ENCODE peak calls at places on chromosomes 11 and 22, in nine cellular contexts. C, K, B, P, Q, T, F, I and L are unnamed samples.

GRCh38 chr11:88410636-88411035 is 73.1 kb upstream of the CTSC start:
- DNase-seq in C (no peak), K (no peak), B (no peak), P (no peak), Q (no peak), T (no peak), F (no peak), I (no peak), L (no peak)

GRCh38 chr11:64007160-64007628 is 21.0 kb downstream of the OTUB1 start:
- DNase-seq in C (no peak), K (no peak), B (no peak), P (no peak), Q (no peak), T (no peak), F (peak), I (no peak), L (no peak)

GRCh38 chr11:587978-588380 is 11.7 kb downstream of the PHRF1 start:
- DNase-seq in C (peak), K (peak), B (no peak), P (no peak), Q (peak), T (peak), F (no peak), I (no peak), L (peak)

GRCh38 chr11:22521226-22521625 is 104.4 kb downstream of the FANCF start:
- DNase-seq in C (no peak), K (peak), B (no peak), P (no peak), Q (no peak), T (no peak), F (no peak), I (no peak), L (peak)

GRCh38 chr11:83545911-83546310 is 259.7 kb upstream of the CCDC90B start:
- DNase-seq in C (no peak), K (no peak), B (no peak), P (no peak), Q (no peak), T (no peak), F (no peak), I (no peak), L (no peak)

GRCh38 chr11:86812981-86813380 is 12.6 kb downstream of the PRSS23 start:
- DNase-seq in C (no peak), K (peak), B (no peak), P (no peak), Q (no peak), T (no peak), F (no peak), I (no peak), L (no peak)

GRCh38 chr11:9530901-9531625 is 42.4 kb upstream of the WEE1 start:
- DNase-seq in C (no peak), K (no peak), B (no peak), P (no peak), Q (no peak), T (no peak), F (no peak), I (no peak), L (no peak)

GRCh38 chr11:28833670-28834069 is 725.5 kb downstream of the METTL15 start:
- DNase-seq in C (no peak), K (peak), B (no peak), P (no peak), Q (no peak), T (no peak), F (no peak), I (no peak), L (peak)

GRCh38 chr11:64251986-64252837 is 882 bp downstream of the PLCB3 start:
- DNase-seq in C (no peak), K (no peak), B (no peak), P (peak), Q (no peak), T (no peak), F (no peak), I (no peak), L (no peak)

GRCh38 chr11:304915-305833 is 2.4 kb upstream of the IFITM2 start:
- DNase-seq in C (peak), K (peak), B (no peak), P (peak), Q (peak), T (peak), F (peak), I (peak), L (peak)

GRCh38 chr11:109308551-109308950 is 113.4 kb upstream of the C11orf87 start:
- DNase-seq in C (no peak), K (no peak), B (no peak), P (no peak), Q (no peak), T (no peak), F (no peak), I (no peak), L (no peak)

GRCh38 chr11:79437981-79438630 is 2.7 kb downstream of the TENM4 start:
- DNase-seq in C (peak), K (peak), B (no peak), P (peak), Q (no peak), T (peak), F (peak), I (no peak), L (no peak)

GRCh38 chr11:267491-267994 is 10.7 kb upstream of the NLRP6 start:
- DNase-seq in C (peak), K (no peak), B (no peak), P (peak), Q (peak), T (peak), F (no peak), I (peak), L (no peak)

GRCh38 chr22:30869996-30870395 is 98.6 kb downstream of the MORC2 start:
- DNase-seq in C (no peak), K (no peak), B (no peak), P (peak), Q (no peak), T (no peak), F (no peak), I (no peak), L (no peak)